ENCODE peak calls at places on chromosomes 4 and X, in seven cellular contexts. K is pancreas, X is prostate gland, Z is AG04449, Y is heart left ventricle, S is fibroblast of mammary gland, J is choroid plexus epithelial cell. U is an unnamed sample.

GRCh38 chrX:133045986-133046385 is 50.9 kb downstream of the USP26 start:
- DNase-seq in S (peak; percentile 12), J (peak; percentile 51), K (no peak), X (no peak), Y (no peak), Z (no peak), U (no peak)

GRCh38 chr4:109803924-109804571 is 2.2 kb upstream of the CFI start:
- DNase-seq in K (no peak), X (peak; percentile 25), S (peak; percentile 55), Z (no peak), J (peak; percentile 79), Y (no peak), U (no peak)

GRCh38 chr4:10697071-10697470 is 12.5 kb upstream of the CLNK start:
- DNase-seq in Y (no peak), J (no peak), S (no peak), X (no peak), Z (no peak), K (no peak), U (no peak)

GRCh38 chr4:38046735-38047487 is 86.7 kb downstream of the PTTG2 start:
- DNase-seq in S (peak; percentile 45), K (no peak), X (no peak), Z (no peak), Y (no peak), J (peak; percentile 65), U (no peak)

GRCh38 chr4:159197260-159197884 is 94.5 kb downstream of the RAPGEF2 start:
- DNase-seq in S (no peak), J (no peak), K (no peak), Z (no peak), Y (no peak), X (no peak), U (no peak)

GRCh38 chrX:69501433-69501832 is 2.7 kb upstream of the NALF2 start:
- DNase-seq in X (no peak), K (peak; percentile 39), Z (no peak), S (peak; percentile 18), Y (no peak), J (peak; percentile 6), U (no peak)

GRCh38 chr4:173333658-173334084 is 487 bp downstream of the HMGB2 start:
- DNase-seq in J (peak; percentile 40), Z (no peak), Y (peak; percentile 80), K (peak; percentile 56), X (peak; percentile 67), S (peak; percentile 17), U (no peak)

GRCh38 chrX:24203072-24203808 is 53.7 kb downstream of the ZFX start:
- DNase-seq in K (peak; percentile 42), J (no peak), Y (no peak), X (no peak), Z (no peak), S (no peak), U (no peak)

GRCh38 chr4:7721984-7722551 is 217.6 kb downstream of the AFAP1 start:
- DNase-seq in Z (no peak), K (no peak), S (no peak), Y (no peak), J (peak; percentile 47), X (no peak), U (no peak)
- TF ChIP-seq CTCF in Z (peak; percentile 43), K (no peak), S (no peak), Y (peak; percentile 24), J (peak; percentile 57), X (no peak), U (peak; percentile 8)

GRCh38 chrX:72107320-72107719 is 24.4 kb downstream of the RTL5 start:
- DNase-seq in X (no peak), Z (no peak), S (peak; percentile 61), J (peak; percentile 24), Y (no peak), K (no peak), U (no peak)
- H3K4me3 ChIP-seq in X (no peak overlapping the region), Z (no peak overlapping the region), S (no peak overlapping the region), J (no peak overlapping the region), Y (no peak overlapping the region), K (no peak overlapping the region), U (no peak overlapping the region)

GRCh38 chr4:152779513-152780266 is at the start of the genes ARFIP1 and TIGD4:
- DNase-seq in K (peak; percentile 99), J (peak; percentile 98), Y (peak; percentile 97), X (peak; percentile 98), S (peak; percentile 96), Z (peak; percentile 71), U (peak; percentile 90)
- TF ChIP-seq CTCF in K (no peak), J (peak; percentile 27), Y (peak; percentile 19), X (no peak), S (peak; percentile 3), Z (no peak), U (peak; percentile 15)

GRCh38 chrX:45771560-45772340 is 571.1 kb upstream of the DIPK2B start:
- DNase-seq in Y (peak; percentile 12), K (no peak), J (peak; percentile 79), X (no peak), S (peak; percentile 78), Z (no peak), U (no peak)

GRCh38 chrX:45778621-45779020 is 577.9 kb upstream of the DIPK2B start:
- DNase-seq in Z (no peak), J (no peak), X (no peak), K (no peak), S (no peak), Y (no peak), U (no peak)

GRCh38 chrX:45775462-45775861 is 574.8 kb upstream of the DIPK2B start:
- DNase-seq in X (no peak), K (no peak), Z (no peak), S (peak; percentile 88), Y (no peak), J (no peak), U (no peak)

GRCh38 chrX:45771114-45771513 is 570.4 kb upstream of the DIPK2B start:
- DNase-seq in J (peak; percentile 78), Y (no peak), X (peak; percentile 19), S (peak; percentile 97), K (no peak), Z (peak; percentile 75), U (peak; percentile 62)

DNA sequence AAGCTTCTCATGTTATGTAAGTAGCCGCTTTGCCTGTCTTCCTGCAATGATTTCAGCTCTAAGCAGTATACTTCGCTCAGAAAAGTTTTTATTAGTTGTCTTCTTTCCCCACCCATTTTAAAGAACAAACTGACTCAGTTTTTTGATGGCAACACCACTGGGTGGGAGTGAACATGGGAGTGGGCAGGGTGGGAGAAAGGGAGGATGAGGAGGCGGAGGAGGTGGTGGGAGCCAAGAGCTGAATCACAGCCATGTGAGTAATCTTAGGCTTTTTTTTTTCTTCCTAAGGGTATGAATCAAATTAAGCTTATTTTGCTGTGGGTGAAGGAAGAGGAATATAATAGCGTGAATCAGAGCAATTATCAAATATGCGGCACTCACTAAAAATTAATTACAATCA is 574.3 kb upstream of the DIPK2B start:
- DNase-seq in Y (no peak), X (no peak), K (no peak), J (peak; percentile 80), Z (no peak), S (peak; percentile 95), U (no peak)
- H3K4me3 ChIP-seq in Y (no peak overlapping the region), X (no peak overlapping the region), K (no peak overlapping the region), J (no peak overlapping the region), Z (no peak overlapping the region), S (no peak overlapping the region), U (no peak overlapping the region)

GRCh38 chr4:121277194-121278105 is 103.4 kb downstream of the QRFPR start:
- DNase-seq in X (no peak), J (no peak), S (peak; percentile 14), Y (no peak), Z (no peak), K (no peak), U (no peak)

GRCh38 chr4:121278811-121279368 is 101.9 kb downstream of the QRFPR start:
- DNase-seq in X (no peak), Y (no peak), J (peak; percentile 83), Z (peak; percentile 17), S (no peak), K (no peak), U (peak; percentile 32)

GRCh38 chr4:121283319-121283718 is 97.5 kb downstream of the QRFPR start:
- DNase-seq in Z (no peak), Y (no peak), J (no peak), K (no peak), X (no peak), S (no peak), U (no peak)
- TF ChIP-seq CTCF in Z (no peak), Y (no peak), J (no peak), K (no peak), X (no peak), S (no peak), U (no peak)

DNA sequence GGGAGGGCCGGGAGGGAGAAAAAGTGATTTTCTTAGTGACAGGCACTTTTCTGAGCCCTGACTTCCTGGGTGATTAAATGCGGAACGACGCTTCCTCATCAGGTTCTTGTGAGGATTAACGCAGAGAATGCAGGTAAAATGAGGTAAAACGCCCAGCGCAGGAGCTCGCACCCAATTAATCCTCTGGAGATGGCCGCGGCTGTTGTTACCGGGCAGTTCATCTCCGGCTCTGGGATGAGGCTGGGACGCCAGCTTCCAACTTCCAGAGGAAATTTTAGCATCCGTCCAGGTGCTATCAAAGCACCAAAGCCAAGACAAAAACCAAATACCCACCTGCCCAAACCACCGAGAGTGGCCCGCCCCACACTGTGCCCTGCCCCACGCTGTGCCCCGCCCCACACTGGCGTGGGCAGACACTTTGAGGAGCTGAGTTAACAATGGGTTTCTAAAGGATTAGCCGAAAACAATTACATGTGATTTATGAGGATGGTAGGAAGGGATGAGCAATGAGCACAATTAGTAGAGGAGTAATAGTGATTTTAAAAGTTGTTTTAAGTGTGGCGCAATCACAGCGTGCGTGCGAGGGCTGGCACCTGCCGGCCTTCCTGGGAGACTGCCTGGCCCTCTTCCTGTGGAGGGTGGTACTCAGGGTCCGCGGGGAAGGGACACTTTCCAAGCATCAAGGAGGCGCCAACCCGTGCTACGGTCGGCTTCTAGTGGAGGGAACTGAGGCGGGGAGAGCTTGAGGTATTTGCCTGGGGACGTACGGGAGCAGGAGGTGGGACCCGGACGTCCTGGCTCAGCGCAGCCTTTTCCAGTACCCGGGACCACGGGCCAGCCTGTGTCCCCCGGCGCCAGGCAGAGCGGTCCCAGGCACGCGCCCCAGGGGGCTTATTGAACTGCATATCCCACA is 41.6 kb upstream of the ADRA2C start:
- DNase-seq in Y (no peak), Z (no peak), K (no peak), S (no peak), X (no peak), J (no peak), U (no peak)
- H3K4me3 ChIP-seq in Y (no peak overlapping the region), Z (no peak overlapping the region), K (no peak overlapping the region), S (no peak overlapping the region), X (no peak overlapping the region), J (no peak overlapping the region), U (no peak overlapping the region)

U was measured in astrocyte of the cerebellum.